ENCODE peak calls at places on chromosome 20, in six cellular contexts. O is GM12865, H is A549, G is gastrocnemius medialis, C is fibroblast of mammary gland, T is tibial artery. K is an unnamed sample.

GRCh38 chr20:46590453-46590852 is 40.0 kb upstream of the OCSTAMP start:
- DNase-seq in O (no peak), H (no peak), G (no peak), C (no peak), T (no peak), K (no peak)

GRCh38 chr20:20680991-20681508 is 31.4 kb downstream of the RALGAPA2 start:
- DNase-seq in O (peak; percentile 15), H (no peak), G (no peak), C (no peak), T (no peak), K (no peak)

GRCh38 chr20:31837896-31838397 is 7.5 kb downstream of the FOXS1 start:
- DNase-seq in O (no peak), H (no peak), G (no peak), C (peak; percentile 53), T (no peak), K (no peak)

GRCh38 chr20:57912227-57912582 is 202.4 kb upstream of the PMEPA1 start:
- DNase-seq in O (no peak), H (no peak), G (no peak), C (no peak), T (no peak), K (no peak)

GRCh38 chr20:57175397-57176010 is 90.9 kb downstream of the BMP7 start:
- DNase-seq in O (peak; percentile 65), H (no peak), G (no peak), C (no peak), T (no peak), K (no peak)

GRCh38 chr20:57867181-57867803 is 157.5 kb upstream of the PMEPA1 start:
- DNase-seq in O (no peak), H (no peak), G (no peak), C (no peak), T (no peak), K (peak; percentile 60)

GRCh38 chr20:62818592-62819493 is 2.0 kb downstream of the COL9A3 start:
- DNase-seq in O (no peak), H (no peak), G (no peak), C (peak; percentile 52), T (no peak), K (no peak)

GRCh38 chr20:63957004-63957689 is 931 bp upstream of the UCKL1 start:
- DNase-seq in O (peak; percentile 71), H (peak; percentile 87), G (peak; percentile 72), C (peak; percentile 60), T (peak; percentile 70), K (no peak)

GRCh38 chr20:46638367-46639274 is 12.6 kb downstream of the SLC13A3 start:
- DNase-seq in O (no peak), H (no peak), G (no peak), C (no peak), T (no peak), K (peak; percentile 67)

GRCh38 chr20:9228774-9229450 is 160.0 kb downstream of the PLCB4 start:
- DNase-seq in O (no peak), H (no peak), G (no peak), C (no peak), T (no peak), K (no peak)

GRCh38 chr20:53739799-53740785 is 146.5 kb upstream of the ZNF217 start:
- DNase-seq in O (peak; percentile 80), H (no peak), G (no peak), C (no peak), T (no peak), K (no peak)

GRCh38 chr20:23920936-23921335 is 41.4 kb upstream of the CST5 start:
- DNase-seq in O (no peak), H (no peak), G (no peak), C (no peak), T (no peak), K (no peak)

GRCh38 chr20:20712004-20712473 is 405 bp downstream of the RALGAPA2 start:
- DNase-seq in O (no peak), H (no peak), G (peak; percentile 37), C (no peak), T (no peak), K (no peak)

GRCh38 chr20:12305555-12305954 is 387.9 kb downstream of the BTBD3 start:
- DNase-seq in O (no peak), H (no peak), G (no peak), C (peak; percentile 6), T (no peak), K (no peak)

GRCh38 chr20:32536861-32537656 is 48.1 kb downstream of the NOL4L start:
- DNase-seq in O (peak; percentile 35), H (no peak), G (no peak), C (no peak), T (no peak), K (no peak)

GRCh38 chr20:37741055-37741454 is 47.2 kb downstream of the CTNNBL1 start:
- DNase-seq in O (no peak), H (no peak), G (no peak), C (peak; percentile 65), T (no peak), K (no peak)

DNA sequence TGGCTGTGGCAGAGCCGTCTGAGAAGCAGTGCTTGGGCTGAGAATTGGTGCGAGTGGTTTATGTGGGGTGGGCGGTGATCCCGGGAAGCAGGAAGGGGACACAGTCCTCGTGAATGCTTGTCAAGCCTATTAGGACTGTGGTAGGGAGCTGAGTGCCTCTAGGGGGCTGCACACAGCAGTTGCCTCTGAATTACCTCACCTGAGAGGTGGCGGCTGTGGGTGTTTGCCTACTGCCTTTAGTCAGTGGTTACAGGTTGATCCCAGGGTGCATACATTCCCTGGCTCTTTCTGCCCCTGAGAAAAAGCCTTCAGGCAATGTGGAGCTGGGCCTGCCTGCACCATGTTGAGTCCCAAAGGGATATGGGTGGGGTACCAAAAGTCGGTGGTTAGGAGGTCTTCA is 5.2 kb downstream of the AP5S1 start:
- DNase-seq in O (no peak), H (no peak), G (no peak), C (no peak), T (no peak), K (no peak)
- TF ChIP-seq CTCF in O (no peak), H (no peak), G (no peak), C (no peak), T (no peak), K (no peak)

GRCh38 chr20:2342243-2342642 is 38.5 kb upstream of the TGM6 start:
- DNase-seq in O (no peak), H (no peak), G (no peak), C (no peak), T (no peak), K (no peak)

GRCh38 chr20:2340823-2341222 is 39.9 kb upstream of the TGM6 start:
- DNase-seq in O (no peak), H (no peak), G (no peak), C (no peak), T (no peak), K (no peak)

GRCh38 chr20:2338702-2339101 is 42.0 kb upstream of the TGM6 start:
- DNase-seq in O (no peak), H (no peak), G (no peak), C (no peak), T (no peak), K (no peak)

GRCh38 chr20:2341336-2341735 is 39.4 kb upstream of the TGM6 start:
- DNase-seq in O (no peak), H (no peak), G (no peak), C (no peak), T (no peak), K (no peak)

GRCh38 chr20:2340136-2340535 is 40.6 kb upstream of the TGM6 start:
- DNase-seq in O (no peak), H (no peak), G (no peak), C (no peak), T (no peak), K (no peak)
- TF ChIP-seq CTCF in O (no peak), H (no peak), G (no peak), C (no peak), T (no peak), K (no peak)

DNA sequence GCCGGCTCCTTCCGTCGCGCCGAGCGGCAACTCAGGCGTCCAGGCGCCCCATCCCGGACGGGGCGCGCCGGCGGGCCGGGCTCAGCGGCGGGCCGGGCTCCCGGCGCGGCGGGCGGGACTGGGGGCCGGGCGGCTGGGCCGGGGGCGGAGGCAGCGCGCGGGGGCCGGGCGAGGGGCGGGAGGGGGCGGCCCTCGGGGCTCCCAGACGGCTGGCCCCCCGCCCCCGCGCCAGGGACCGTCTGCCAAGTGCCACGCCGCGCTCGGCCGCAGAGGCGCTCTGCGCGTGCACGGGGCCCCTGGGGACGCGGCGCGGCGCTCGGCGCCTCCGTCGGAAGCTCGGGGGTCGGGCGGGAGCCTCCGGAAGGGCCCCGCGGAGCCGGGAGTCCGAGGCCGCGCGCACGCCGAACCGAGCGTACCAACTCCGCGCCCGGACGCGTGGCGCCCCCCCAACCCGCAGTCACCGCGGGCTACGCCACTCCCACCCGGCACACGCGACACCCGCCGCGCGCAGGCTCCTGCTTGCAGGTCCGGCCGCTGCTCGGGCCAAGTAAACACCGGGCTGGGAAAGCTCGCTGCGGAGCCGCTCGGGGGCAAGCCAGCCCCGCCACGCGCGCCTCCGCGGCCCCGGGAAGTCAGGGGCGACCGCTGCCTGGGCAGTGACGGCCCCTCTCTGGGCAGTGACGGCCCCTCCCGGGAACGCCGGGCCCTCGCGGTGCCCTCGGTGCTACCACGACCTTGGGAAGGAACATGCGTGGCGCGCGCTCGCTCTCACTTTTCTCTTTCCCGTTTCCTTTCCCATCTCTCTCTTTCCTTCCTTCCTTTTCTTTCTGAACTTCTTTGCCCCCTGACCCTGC is at the start of gene PREX1:
- DNase-seq in O (peak; percentile 97), H (peak; percentile 77), G (peak; percentile 63), C (peak; percentile 32), T (peak; percentile 70), K (peak; percentile 89)
- TF ChIP-seq CTCF in O (no peak), H (no peak), G (peak; percentile 27), C (no peak), T (peak; percentile 18), K (peak; percentile 6)

GRCh38 chr20:34473262-34473883 is 42.8 kb upstream of the DYNLRB1 start:
- DNase-seq in O (peak; percentile 43), H (peak; percentile 44), G (no peak), C (peak; percentile 66), T (peak; percentile 33), K (no peak)
- TF ChIP-seq CTCF in O (peak; percentile 29), H (peak; percentile 65), G (no peak), C (peak; percentile 26), T (no peak), K (peak; percentile 38)

DNA sequence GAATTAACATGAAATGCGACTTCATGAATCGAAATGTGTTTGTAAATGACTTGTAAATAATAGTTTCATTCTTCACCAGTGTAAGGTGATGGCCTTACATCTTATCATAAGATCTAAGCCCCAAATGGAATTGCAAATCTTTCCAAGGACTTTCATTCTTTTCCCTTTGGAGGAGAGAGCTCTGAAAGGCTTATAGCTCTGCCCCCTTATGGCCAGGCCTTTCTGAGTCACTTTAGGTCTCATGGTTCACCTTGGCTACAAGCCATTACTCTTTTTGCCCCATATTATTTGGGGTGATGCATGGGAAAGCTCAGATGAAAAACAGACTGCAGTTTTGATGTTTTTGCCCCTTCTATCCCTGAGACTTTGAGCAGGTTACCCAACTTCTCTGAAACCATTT is 209.1 kb upstream of the BMP2 start:
- DNase-seq in O (no peak), H (no peak), G (no peak), C (peak; percentile 17), T (no peak), K (no peak)
- TF ChIP-seq CTCF in O (no peak), H (no peak), G (no peak), C (no peak), T (no peak), K (no peak)

DNA sequence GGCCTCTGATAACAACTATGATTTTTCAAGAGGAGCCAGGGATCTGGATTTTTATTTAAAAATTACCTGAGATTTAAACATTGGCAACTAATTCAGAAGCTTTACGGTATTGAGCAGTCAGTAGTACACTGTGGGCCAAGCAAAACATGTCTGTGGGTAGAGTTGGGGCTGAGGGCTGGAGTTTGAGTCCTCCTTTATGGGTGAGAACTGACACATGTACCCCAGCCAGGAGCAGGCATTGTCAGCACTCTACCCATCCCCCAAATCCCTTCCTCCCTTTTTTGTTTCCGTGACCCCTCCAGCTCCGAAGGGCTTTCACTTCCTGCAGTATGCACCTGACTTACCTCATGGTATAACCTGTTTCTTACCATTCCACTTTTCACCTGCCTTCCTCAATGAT is 131.4 kb downstream of the SNX5 start:
- DNase-seq in O (no peak), H (no peak), G (no peak), C (no peak), T (no peak), K (no peak)
- TF ChIP-seq CTCF in O (no peak), H (no peak), G (no peak), C (no peak), T (no peak), K (no peak)

K was measured in osteocyte.